ENCODE peak calls at places on chromosome 2, in ten cellular contexts. Y is stimulated activated CD8-positive, alpha-beta memory T cell treated with anti-CD3 and anti-CD28 coated beads, Interleukin-4, amount 100 ng/mL, for 48 hours; J is left ventricle myocardium superior; F is activated CD4-positive, alpha-beta T cell treated with anti-CD3 and anti-CD28 coated beads for 24 hours; P is activated effector memory CD4-positive, alpha-beta T cell treated with anti-CD3 and anti-CD28 coated beads, Interleukin-2, amount 50 U/mL, for 16 hours; Z is neural crest cell; X is heart left ventricle; W is AG10803; V is memory B cell; H is fibroblast of villous mesenchyme. Q is an unnamed sample.

GRCh38 chr2:44777542-44777941 is 164.0 kb upstream of the SIX3 start:
- DNase-seq in Y (no peak), J (no peak), F (no peak), P (no peak), Z (no peak), X (no peak), W (no peak), V (peak), H (no peak), Q (no peak)

GRCh38 chr2:25251461-25252273 is 83.3 kb upstream of the POMC start:
- DNase-seq in Y (peak), J (peak), F (no peak), P (peak), Z (peak), X (peak), W (peak), V (peak), H (peak), Q (peak)

GRCh38 chr2:55992465-55992864 is 68.9 kb upstream of the EFEMP1 start:
- DNase-seq in Y (no peak), J (no peak), F (no peak), P (no peak), Z (no peak), X (peak), W (peak), V (no peak), H (peak), Q (peak)

GRCh38 chr2:46854260-46854659 is 61.3 kb downstream of the MCFD2 start:
- DNase-seq in Y (no peak), J (no peak), F (no peak), P (no peak), Z (no peak), X (peak), W (no peak), V (no peak), H (no peak), Q (peak)

GRCh38 chr2:55013936-55014335 is 36.3 kb downstream of the RTN4 start:
- DNase-seq in Y (no peak), J (no peak), F (no peak), P (no peak), Z (no peak), X (no peak), W (no peak), V (no peak), H (no peak), Q (no peak)

GRCh38 chr2:95728878-95729511 is 137.2 kb downstream of the TRIM43 start:
- DNase-seq in Y (peak), J (peak), F (peak), P (no peak), Z (peak), X (peak), W (peak), V (no peak), H (peak), Q (no peak)

GRCh38 chr2:223560704-223561435 is 41.3 kb downstream of the SCG2 start:
- DNase-seq in Y (no peak), J (no peak), F (no peak), P (no peak), Z (no peak), X (no peak), W (no peak), V (no peak), H (peak), Q (no peak)

GRCh38 chr2:40032650-40033319 is 253.7 kb upstream of the THUMPD2 start:
- DNase-seq in Y (no peak), J (no peak), F (no peak), P (no peak), Z (no peak), X (no peak), W (peak), V (no peak), H (peak), Q (no peak)

GRCh38 chr2:105418527-105418926 is 19.7 kb upstream of the FHL2 start:
- DNase-seq in Y (no peak), J (no peak), F (no peak), P (no peak), Z (no peak), X (no peak), W (no peak), V (no peak), H (no peak), Q (no peak)

Q was measured in posterior vena cava.